ENCODE peak calls at places on chromosomes 4 and X, in four cellular contexts. One of them, this sample, is unnamed.

GRCh38 chr4:31324814-31325213 is 604.6 kb downstream of the PCDH7 start:
- DNase-seq in Panc1: no peak
- DNase-seq in HCT116: no peak
- DNase-seq in HepG2: no peak
- DNase-seq in this sample: no peak

GRCh38 chr4:105248613-105249012 is 101.9 kb downstream of the TET2 start:
- DNase-seq in HCT116: no peak
- DNase-seq in Panc1: no peak
- DNase-seq in HepG2: no peak
- DNase-seq in this sample: no peak

GRCh38 chrX:149631293-149632165 is at the start of gene TMEM185A:
- DNase-seq in HepG2: peak
- DNase-seq in Panc1: no peak
- DNase-seq in HCT116: peak
- DNase-seq in this sample: peak

GRCh38 chrX:153549231-153549630 is 31.8 kb downstream of the ATP2B3 start:
- DNase-seq in HepG2: no peak
- DNase-seq in HCT116: no peak
- DNase-seq in Panc1: no peak
- DNase-seq in this sample: no peak

GRCh38 chr4:8477095-8477635 is 36.6 kb downstream of the TRMT44 start:
- DNase-seq in Panc1: no peak
- DNase-seq in HCT116: no peak
- DNase-seq in HepG2: no peak
- DNase-seq in this sample: no peak

GRCh38 chr4:82896755-82897154 is 3.8 kb upstream of the THAP9 start:
- DNase-seq in HepG2: no peak
- DNase-seq in HCT116: no peak
- DNase-seq in Panc1: no peak
- DNase-seq in this sample: no peak

GRCh38 chr4:86032476-86033022 is 327.3 kb downstream of the MAPK10 start:
- DNase-seq in Panc1: no peak
- DNase-seq in HCT116: no peak
- DNase-seq in HepG2: no peak
- DNase-seq in this sample: no peak

GRCh38 chrX:38627683-38628082 is 66.3 kb downstream of the TSPAN7 start:
- DNase-seq in Panc1: peak
- DNase-seq in HCT116: peak
- DNase-seq in HepG2: peak
- DNase-seq in this sample: peak

GRCh38 chr4:123452585-123452984 is 56.0 kb downstream of the SPRY1 start:
- DNase-seq in HepG2: peak
- DNase-seq in HCT116: no peak
- DNase-seq in Panc1: peak
- DNase-seq in this sample: no peak

GRCh38 chr4:6097581-6097980 is 79.3 kb upstream of the C4orf50 start:
- DNase-seq in HepG2: no peak
- DNase-seq in Panc1: no peak
- DNase-seq in HCT116: no peak
- DNase-seq in this sample: no peak

GRCh38 chr4:166435449-166435848 is 562.4 kb downstream of the TLL1 start:
- DNase-seq in HCT116: no peak
- DNase-seq in HepG2: no peak
- DNase-seq in Panc1: peak
- DNase-seq in this sample: no peak

GRCh38 chr4:36310793-36311192 is 29.4 kb downstream of the DTHD1 start:
- DNase-seq in Panc1: no peak
- DNase-seq in HCT116: no peak
- DNase-seq in HepG2: no peak
- DNase-seq in this sample: no peak

GRCh38 chr4:113756005-113756410 is 5.5 kb downstream of the CAMK2D start:
- DNase-seq in Panc1: no peak
- DNase-seq in HepG2: peak
- DNase-seq in HCT116: no peak
- DNase-seq in this sample: no peak

GRCh38 chrX:69000857-69001256 is 164.4 kb downstream of the PJA1 start:
- DNase-seq in Panc1: no peak
- DNase-seq in HCT116: no peak
- DNase-seq in HepG2: no peak
- DNase-seq in this sample: no peak

GRCh38 chr4:39975488-39976089 is 2.1 kb downstream of the PDS5A start:
- DNase-seq in Panc1: no peak
- DNase-seq in HCT116: no peak
- DNase-seq in HepG2: no peak
- DNase-seq in this sample: peak

GRCh38 chr4:152606800-152607577 is 71.1 kb upstream of the FBXW7 start:
- DNase-seq in HCT116: no peak
- DNase-seq in HepG2: no peak
- DNase-seq in Panc1: no peak
- DNase-seq in this sample: no peak

GRCh38 chrX:132489256-132490085 is 633 bp upstream of the MBNL3 start:
- DNase-seq in HepG2: no peak
- DNase-seq in Panc1: no peak
- DNase-seq in HCT116: no peak
- DNase-seq in this sample: no peak

GRCh38 chrX:9302400-9302799 is 162.5 kb upstream of the TBL1X start:
- DNase-seq in Panc1: no peak
- DNase-seq in HepG2: no peak
- DNase-seq in HCT116: no peak
- DNase-seq in this sample: no peak

GRCh38 chr4:74104145-74104544 is 5.2 kb upstream of the CXCL2 start:
- DNase-seq in Panc1: no peak
- DNase-seq in HCT116: no peak
- DNase-seq in HepG2: no peak
- DNase-seq in this sample: no peak

GRCh38 chr4:105225500-105225899 is 78.8 kb downstream of the TET2 start:
- DNase-seq in HepG2: no peak
- DNase-seq in Panc1: no peak
- DNase-seq in HCT116: no peak
- DNase-seq in this sample: no peak

GRCh38 chr4:155342142-155342541 is 34.6 kb downstream of the MAP9 start:
- DNase-seq in HepG2: no peak
- DNase-seq in HCT116: no peak
- DNase-seq in Panc1: peak
- DNase-seq in this sample: no peak

GRCh38 chr4:118941799-118942198 is 53.1 kb downstream of the SYNPO2 start:
- DNase-seq in HepG2: no peak
- DNase-seq in HCT116: no peak
- DNase-seq in Panc1: no peak
- DNase-seq in this sample: no peak

GRCh38 chr4:182246401-182247205 is 3.4 kb downstream of the TENM3 start:
- DNase-seq in Panc1: no peak
- DNase-seq in HepG2: no peak
- DNase-seq in HCT116: no peak
- DNase-seq in this sample: no peak

GRCh38 chrX:115324194-115324593 is 34.7 kb downstream of the LUZP4 start:
- DNase-seq in HCT116: no peak
- DNase-seq in Panc1: no peak
- DNase-seq in HepG2: no peak
- DNase-seq in this sample: no peak

GRCh38 chr4:173917255-173917960 is 366.1 kb downstream of the FBXO8 start:
- DNase-seq in Panc1: no peak
- DNase-seq in HCT116: no peak
- DNase-seq in HepG2: no peak
- DNase-seq in this sample: no peak

GRCh38 chr4:151147000-151147399 is 47.6 kb downstream of the RPS3A start:
- DNase-seq in HCT116: no peak
- DNase-seq in Panc1: no peak
- DNase-seq in HepG2: no peak
- DNase-seq in this sample: no peak

GRCh38 chr4:113398441-113399143 is 349.1 kb downstream of the ANK2 start:
- DNase-seq in Panc1: no peak
- DNase-seq in HCT116: no peak
- DNase-seq in HepG2: no peak
- DNase-seq in this sample: no peak

GRCh38 chrX:40107291-40108083 is 9.7 kb upstream of the BCOR start:
- DNase-seq in HCT116: peak
- DNase-seq in Panc1: no peak
- DNase-seq in HepG2: no peak
- DNase-seq in this sample: no peak

GRCh38 chr4:2867758-2868491 is 24.3 kb downstream of the ADD1 start:
- DNase-seq in Panc1: no peak
- DNase-seq in HCT116: no peak
- DNase-seq in HepG2: peak
- DNase-seq in this sample: peak

GRCh38 chr4:2298548-2298991 is 36.7 kb upstream of the MXD4 start:
- DNase-seq in Panc1: no peak
- DNase-seq in HCT116: no peak
- DNase-seq in HepG2: no peak
- DNase-seq in this sample: no peak

GRCh38 chr4:5808081-5808741 is 84.7 kb downstream of the CRMP1 start:
- DNase-seq in Panc1: no peak
- DNase-seq in HepG2: no peak
- DNase-seq in HCT116: no peak
- DNase-seq in this sample: no peak

GRCh38 chrX:9340619-9341304 is 124.1 kb upstream of the TBL1X start:
- DNase-seq in HCT116: no peak
- DNase-seq in HepG2: no peak
- DNase-seq in Panc1: no peak
- DNase-seq in this sample: no peak

GRCh38 chrX:47658301-47658683 is 688 bp downstream of the UXT start:
- DNase-seq in HepG2: no peak
- DNase-seq in HCT116: no peak
- DNase-seq in Panc1: no peak
- DNase-seq in this sample: no peak

GRCh38 chr4:81504685-81505598 is 33.2 kb upstream of the RASGEF1B start:
- DNase-seq in HCT116: no peak
- DNase-seq in Panc1: no peak
- DNase-seq in HepG2: no peak
- DNase-seq in this sample: no peak

GRCh38 chr4:177264788-177265422 is 44.8 kb upstream of the NEIL3 start:
- DNase-seq in Panc1: no peak
- DNase-seq in HCT116: no peak
- DNase-seq in HepG2: no peak
- DNase-seq in this sample: no peak

GRCh38 chrX:40644175-40644574 is 3.2 kb downstream of the CXorf38 start:
- DNase-seq in Panc1: no peak
- DNase-seq in HCT116: no peak
- DNase-seq in HepG2: no peak
- DNase-seq in this sample: no peak

GRCh38 chr4:184514121-184514988 is 40.0 kb upstream of the IRF2 start:
- DNase-seq in HepG2: no peak
- DNase-seq in HCT116: no peak
- DNase-seq in Panc1: no peak
- DNase-seq in this sample: peak

GRCh38 chr4:86967061-86967460 is 32.2 kb downstream of the AFF1 start:
- DNase-seq in HepG2: no peak
- DNase-seq in Panc1: no peak
- DNase-seq in HCT116: no peak
- DNase-seq in this sample: no peak

GRCh38 chrX:107744868-107745267 is 30.7 kb downstream of the TSC22D3 start:
- DNase-seq in Panc1: no peak
- DNase-seq in HepG2: no peak
- DNase-seq in HCT116: no peak
- DNase-seq in this sample: no peak

GRCh38 chrX:1205681-1206611 is 6.5 kb downstream of the CRLF2 start:
- DNase-seq in HepG2: no peak
- DNase-seq in Panc1: peak
- DNase-seq in HCT116: peak
- DNase-seq in this sample: peak

DNA sequence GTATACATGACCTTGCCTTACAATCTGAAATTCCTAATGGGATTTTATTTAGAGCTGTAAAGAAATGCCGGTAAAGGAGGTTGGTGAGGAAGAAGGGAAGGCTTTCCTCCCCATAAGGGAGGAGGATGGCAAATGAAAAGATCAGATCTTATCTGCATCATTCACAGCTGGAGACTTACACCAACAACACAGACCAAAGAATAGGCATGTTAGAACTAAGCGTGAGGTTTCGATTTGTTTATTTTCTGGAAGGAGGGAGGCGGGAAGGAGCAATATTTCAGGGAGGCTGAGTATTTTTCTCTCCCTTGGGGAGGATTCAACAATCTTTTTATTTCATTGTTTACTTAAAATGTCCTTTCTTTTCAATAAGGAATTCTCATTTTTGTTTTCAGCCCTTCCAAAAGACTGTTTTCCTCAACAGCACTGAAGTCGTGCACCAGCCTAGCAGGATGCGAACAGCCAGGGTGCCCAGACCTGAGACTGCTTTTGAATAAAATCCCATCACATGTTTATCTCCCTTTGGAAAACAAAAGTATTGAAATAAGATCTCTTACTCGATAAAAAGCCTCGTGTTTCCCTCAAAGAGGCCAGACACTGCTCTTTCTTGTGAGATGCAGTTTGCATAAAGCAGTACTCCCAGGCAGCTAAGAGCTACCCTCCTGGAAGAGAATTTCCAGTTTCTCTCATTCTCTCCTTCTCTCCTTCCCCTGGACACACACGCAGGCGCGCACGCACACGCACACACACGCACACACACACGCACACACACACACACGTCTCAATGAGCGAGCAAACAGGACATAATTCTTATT is 236.1 kb downstream of the MGST2 start:
- DNase-seq in Panc1: no peak
- DNase-seq in HepG2: no peak
- DNase-seq in HCT116: no peak
- DNase-seq in this sample: no peak
- H3K4me3 ChIP-seq in Panc1: no peak
- H3K4me3 ChIP-seq in HepG2: no peak
- H3K4me3 ChIP-seq in HCT116: no peak
- H3K4me3 ChIP-seq in this sample: no peak

DNA sequence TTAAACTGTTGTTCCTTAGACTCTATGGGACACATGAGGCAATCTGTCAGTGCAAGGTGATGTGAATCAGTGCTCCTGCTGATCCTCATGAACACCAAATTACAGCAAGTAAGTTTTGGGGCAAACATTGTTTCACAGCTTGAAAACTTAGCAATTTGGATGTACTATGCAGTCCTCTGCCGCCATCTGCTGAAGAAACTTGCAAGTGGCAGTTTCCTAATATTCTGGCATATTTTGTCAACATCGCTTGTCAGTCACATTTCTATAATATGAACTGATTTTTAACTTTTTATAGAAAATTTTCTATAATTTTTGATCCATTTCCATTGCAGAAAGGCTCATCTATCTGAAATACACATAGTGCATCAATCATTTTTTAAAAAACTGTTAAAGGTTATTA is 56.3 kb downstream of the ZAR1 start:
- DNase-seq in HepG2: peak
- DNase-seq in HCT116: peak
- DNase-seq in Panc1: peak
- DNase-seq in this sample: peak
- TF ChIP-seq TCF7L2 in HepG2: no peak
- TF ChIP-seq TCF7L2 in HCT116: no peak
- TF ChIP-seq TCF7L2 in Panc1: no peak
- TF ChIP-seq TCF7L2 in this sample: no peak

GRCh38 chrX:124018031-124018430 is 56.5 kb downstream of the STAG2 start:
- DNase-seq in HepG2: no peak
- DNase-seq in Panc1: no peak
- DNase-seq in HCT116: no peak
- DNase-seq in this sample: no peak

GRCh38 chrX:124010157-124010556 is 48.7 kb downstream of the STAG2 start:
- DNase-seq in HepG2: no peak
- DNase-seq in Panc1: no peak
- DNase-seq in HCT116: no peak
- DNase-seq in this sample: no peak

GRCh38 chrX:124015721-124016120 is 54.2 kb downstream of the STAG2 start:
- DNase-seq in Panc1: no peak
- DNase-seq in HCT116: no peak
- DNase-seq in HepG2: no peak
- DNase-seq in this sample: no peak
- TF ChIP-seq POLR2AphosphoS5 in Panc1: no peak
- TF ChIP-seq POLR2AphosphoS5 in HCT116: no peak
- TF ChIP-seq POLR2AphosphoS5 in HepG2: no peak
- TF ChIP-seq POLR2AphosphoS5 in this sample: no peak

GRCh38 chr4:139266583-139267257 is 13.3 kb downstream of the MGARP start:
- DNase-seq in HCT116: no peak
- DNase-seq in HepG2: peak
- DNase-seq in Panc1: no peak
- DNase-seq in this sample: peak
- H3K4me3 ChIP-seq in HCT116: peak
- H3K4me3 ChIP-seq in HepG2: peak
- H3K4me3 ChIP-seq in Panc1: peak
- H3K4me3 ChIP-seq in this sample: peak

This sample was measured in K562.